ENCODE peak calls at places on chromosome 3, in seven cellular contexts. E is IMR-90, K is mesendoderm, O is neuronal stem cell, S is trophoblast cell, Z is mesenchymal stem cell, L is H1. P is an unnamed sample.

GRCh38 chr3:156216852-156217251 is 96.5 kb downstream of the KCNAB1 start:
- DNase-seq in E (no peak), L (no peak), O (no peak), Z (no peak), S (no peak), K (no peak), P (no peak)

GRCh38 chr3:56908004-56908403 is 106.3 kb upstream of the ARHGEF3 start:
- DNase-seq in S (no peak), E (no peak), L (no peak), O (no peak), Z (no peak), K (no peak), P (no peak)

GRCh38 chr3:172613845-172614244 is 90.6 kb upstream of the TNFSF10 start:
- DNase-seq in O (no peak), L (no peak), S (no peak), E (no peak), K (no peak), Z (no peak), P (no peak)

GRCh38 chr3:2511356-2511755 is 412.7 kb downstream of the CNTN4 start:
- DNase-seq in E (no peak), L (peak; percentile 47), Z (no peak), O (no peak), K (no peak), S (no peak), P (no peak)

GRCh38 chr3:184685055-184685454 is 26.8 kb downstream of the MAGEF1 start:
- DNase-seq in S (no peak), E (no peak), L (no peak), O (no peak), K (no peak), Z (no peak), P (no peak)

GRCh38 chr3:9866639-9867038 is 13.4 kb downstream of the CIDEC start:
- DNase-seq in K (no peak), Z (no peak), O (no peak), L (no peak), E (no peak), S (no peak), P (no peak)

GRCh38 chr3:60298141-60298540 is 953.1 kb downstream of the FHIT start:
- DNase-seq in L (no peak), E (no peak), S (no peak), K (no peak), O (no peak), Z (no peak), P (no peak)

GRCh38 chr3:12437861-12438260 is 46.4 kb upstream of the TSEN2 start:
- DNase-seq in L (no peak), S (peak; percentile 73), Z (no peak), O (no peak), E (no peak), K (no peak), P (no peak)

GRCh38 chr3:24343084-24343783 is 151.4 kb downstream of the THRB start:
- DNase-seq in L (no peak), S (no peak), O (no peak), K (no peak), Z (peak; percentile 90), E (peak; percentile 13), P (no peak)

GRCh38 chr3:15926866-15927265 is 129.1 kb upstream of the ANKRD28 start:
- DNase-seq in K (no peak), O (no peak), L (no peak), Z (no peak), E (peak; percentile 54), S (no peak), P (no peak)

GRCh38 chr3:23819599-23820360 is 14.0 kb downstream of the UBE2E1 start:
- DNase-seq in L (no peak), S (no peak), Z (no peak), K (no peak), E (no peak), O (no peak), P (no peak)

GRCh38 chr3:161991901-161992300 is 495.3 kb downstream of the OTOL1 start:
- DNase-seq in Z (no peak), S (peak; percentile 1), E (no peak), K (no peak), O (no peak), L (no peak), P (no peak)

GRCh38 chr3:122232485-122232884 is 49.0 kb downstream of the CASR start:
- DNase-seq in K (no peak), O (no peak), Z (no peak), S (no peak), L (no peak), E (no peak), P (no peak)

GRCh38 chr3:8387591-8387990 is 114.0 kb upstream of the LMCD1 start:
- DNase-seq in E (no peak), Z (no peak), K (no peak), S (no peak), O (no peak), L (no peak), P (no peak)

GRCh38 chr3:112437146-112438022 is 61.9 kb downstream of the BTLA start:
- DNase-seq in E (peak; percentile 58), S (peak; percentile 74), L (no peak), K (peak; percentile 73), Z (peak; percentile 32), O (no peak), P (peak; percentile 45)

GRCh38 chr3:146830231-146830630 is 225.1 kb upstream of the PLSCR5 start:
- DNase-seq in S (no peak), O (no peak), L (no peak), K (no peak), E (no peak), Z (no peak), P (no peak)

GRCh38 chr3:184491011-184491576 is 70.5 kb upstream of the EPHB3 start:
- DNase-seq in O (no peak), L (no peak), K (no peak), S (no peak), E (no peak), Z (no peak), P (peak; percentile 49)

GRCh38 chr3:157460253-157460652 is 23.6 kb downstream of the PTX3 start:
- DNase-seq in L (no peak), O (no peak), K (no peak), Z (no peak), S (no peak), E (peak; percentile 92), P (no peak)

GRCh38 chr3:142285057-142285666 is 59.8 kb upstream of the GK5 start:
- DNase-seq in O (no peak), Z (no peak), E (no peak), S (no peak), L (no peak), K (peak; percentile 14), P (no peak)

GRCh38 chr3:125651246-125651645 is 55.9 kb upstream of the OSBPL11 start:
- DNase-seq in K (peak; percentile 84), E (peak; percentile 54), L (peak; percentile 36), O (no peak), S (peak; percentile 93), Z (peak; percentile 15), P (no peak)

GRCh38 chr3:14439501-14440167 is 37.2 kb downstream of the SLC6A6 start:
- DNase-seq in S (no peak), Z (no peak), E (peak; percentile 52), K (no peak), L (no peak), O (no peak), P (no peak)

GRCh38 chr3:173395412-173396181 is 1.9 kb upstream of the NLGN1 start:
- DNase-seq in O (peak; percentile 85), S (peak; percentile 97), K (peak; percentile 92), Z (peak; percentile 83), E (peak; percentile 74), L (peak; percentile 85), P (peak; percentile 94)

GRCh38 chr3:153372326-153372725 is 210.3 kb downstream of the RAP2B start:
- DNase-seq in E (peak; percentile 53), Z (no peak), L (no peak), O (no peak), S (peak; percentile 57), K (no peak), P (no peak)

GRCh38 chr3:136990826-136991225 is 33.0 kb downstream of the IL20RB start:
- DNase-seq in Z (no peak), K (no peak), S (no peak), E (no peak), L (no peak), O (no peak), P (no peak)
- H3K4me1 ChIP-seq in Z (no peaks in the 10 kb centered on the region), K (no peaks in the 10 kb centered on the region), S (no peaks in the 10 kb centered on the region), E (peaks cover 6% of the 10 kb centered on the region), L (no peaks in the 10 kb centered on the region), O (no peaks in the 10 kb centered on the region), P (no peaks in the 10 kb centered on the region)

DNA sequence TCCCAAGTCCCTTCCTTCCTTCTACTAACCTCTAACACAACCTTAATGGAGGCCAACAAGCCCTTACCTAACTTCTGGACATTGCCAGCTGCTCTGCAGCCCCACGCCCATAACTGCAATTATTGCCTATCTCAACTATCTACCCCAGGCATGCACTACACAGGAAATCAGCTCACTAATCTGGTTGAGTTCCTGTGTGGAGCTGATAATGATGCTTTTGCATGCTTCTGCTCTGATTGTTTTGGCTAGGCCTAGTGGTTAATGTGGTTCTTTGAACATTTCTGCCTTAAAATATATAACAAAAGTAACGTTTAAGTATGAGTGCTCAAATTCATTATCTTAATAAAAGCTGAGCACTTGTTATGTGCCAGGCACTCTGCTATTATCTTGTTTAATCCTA is 463.9 kb downstream of the MFSD1 start:
- DNase-seq in K (peak; percentile 56), Z (no peak), L (no peak), S (peak; percentile 80), E (no peak), O (no peak), P (no peak)
- H2BK120ac ChIP-seq in K (no peak overlapping the region), Z (no peak overlapping the region), L (no peak overlapping the region), S (no peak overlapping the region), E (no peak overlapping the region), O (no peak overlapping the region), P (no peak overlapping the region)

GRCh38 chr3:188278717-188279324 is 124.9 kb downstream of the LPP start:
- DNase-seq in L (no peak), O (no peak), K (no peak), E (no peak), S (no peak), Z (no peak), P (no peak)

GRCh38 chr3:188280627-188281026 is 126.7 kb downstream of the LPP start:
- DNase-seq in Z (peak; percentile 63), K (no peak), S (peak; percentile 85), E (peak; percentile 33), O (no peak), L (no peak), P (no peak)

GRCh38 chr3:188276366-188276765 is 122.4 kb downstream of the LPP start:
- DNase-seq in O (no peak), Z (no peak), E (no peak), S (no peak), L (no peak), K (no peak), P (no peak)

GRCh38 chr3:188282871-188283270 is 128.9 kb downstream of the LPP start:
- DNase-seq in L (no peak), K (no peak), Z (peak; percentile 44), E (no peak), S (no peak), O (no peak), P (no peak)

GRCh38 chr3:188279696-188280398 is 125.9 kb downstream of the LPP start:
- DNase-seq in O (no peak), E (peak; percentile 49), K (peak; percentile 64), Z (no peak), S (peak; percentile 42), L (no peak), P (no peak)
- H3K4me1 ChIP-seq in O (peaks cover 11% of the 10 kb centered on the region), E (peaks cover 23% of the 10 kb centered on the region), K (peaks cover 3% of the 10 kb centered on the region), Z (peaks cover 10% of the 10 kb centered on the region), S (peaks cover 27% of the 10 kb centered on the region), L (no peaks in the 10 kb centered on the region), P (peaks cover 3% of the 10 kb centered on the region)

DNA sequence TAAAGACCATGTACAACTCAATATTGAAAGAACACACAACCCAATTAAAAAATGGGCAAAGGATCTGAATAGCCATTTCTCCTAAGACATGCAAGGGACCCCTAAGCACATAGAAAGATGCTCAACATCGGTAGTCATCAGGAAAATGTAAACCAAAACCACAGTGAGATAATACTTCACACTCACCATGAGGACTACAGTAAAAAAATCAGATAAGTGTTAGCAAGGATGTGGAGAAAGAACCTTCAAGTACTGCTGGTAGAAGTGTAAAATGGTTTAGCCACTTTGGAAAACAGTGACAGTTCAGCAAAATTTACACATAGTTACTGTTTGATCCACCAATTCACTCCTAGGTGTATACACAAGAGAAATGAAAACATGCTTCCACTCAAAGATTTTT is 30.1 kb upstream of the XIRP1 start:
- DNase-seq in S (no peak), K (no peak), E (no peak), O (no peak), Z (peak; percentile 8), L (no peak), P (no peak)
- H2BK120ac ChIP-seq in S (no peak overlapping the region), K (no peak overlapping the region), E (no peak overlapping the region), O (no peak overlapping the region), Z (no peak overlapping the region), L (no peak overlapping the region), P (no peak overlapping the region)